ENCODE peak calls at places on chromosomes 5 and 9, in six cellular contexts. K, L, Z, I, M and Y are unnamed samples. For H3K9me3, the result is how much of the 10 kb centered on the place peaks cover.

GRCh38 chr5:92215116-92215515 is 832.0 kb upstream of the ARRDC3 start:
- DNase-seq in K (no peak), L (no peak), Z (no peak), I (no peak), M (no peak), Y (no peak)

GRCh38 chr9:38334234-38334633 is 58.3 kb upstream of the ALDH1B1 start:
- DNase-seq in L (no peak), M (no peak), I (no peak), Z (no peak), K (no peak), Y (no peak)

GRCh38 chr9:21395778-21396717 is 10.8 kb upstream of the IFNA2 start:
- DNase-seq in L (no peak), M (no peak), Z (peak), I (peak), K (peak), Y (no peak)

GRCh38 chr9:124066783-124067563 is 55.4 kb downstream of the LHX2 start:
- DNase-seq in M (no peak), Z (no peak), L (no peak), I (no peak), K (no peak), Y (no peak)

GRCh38 chr5:14341571-14342225 is 198.6 kb downstream of the TRIO start:
- DNase-seq in I (no peak), K (no peak), Z (no peak), L (no peak), M (no peak), Y (no peak)

GRCh38 chr9:94913550-94913949 is 187.1 kb downstream of the AOPEP start:
- DNase-seq in K (no peak), I (no peak), Z (no peak), L (no peak), M (no peak), Y (no peak)

GRCh38 chr5:1524799-1525623 is 1.3 kb upstream of the LPCAT1 start:
- DNase-seq in K (peak), M (no peak), L (no peak), Z (peak), I (no peak), Y (no peak)

GRCh38 chr5:131977212-131977604 is 31.7 kb upstream of the MEIKIN start:
- DNase-seq in L (no peak), Z (peak), K (no peak), M (no peak), I (no peak), Y (no peak)

GRCh38 chr5:143319437-143320302 is 83.8 kb downstream of the NR3C1 start:
- DNase-seq in Z (no peak), I (no peak), K (no peak), M (no peak), L (no peak), Y (no peak)

GRCh38 chr9:26945591-26945990 is 1.5 kb downstream of the PLAA start:
- DNase-seq in I (peak), M (no peak), Z (no peak), L (no peak), K (no peak), Y (no peak)
- H3K4me3 ChIP-seq in I (peak), M (peak), Z (peak), L (peak), K (peak), Y (peak)

DNA sequence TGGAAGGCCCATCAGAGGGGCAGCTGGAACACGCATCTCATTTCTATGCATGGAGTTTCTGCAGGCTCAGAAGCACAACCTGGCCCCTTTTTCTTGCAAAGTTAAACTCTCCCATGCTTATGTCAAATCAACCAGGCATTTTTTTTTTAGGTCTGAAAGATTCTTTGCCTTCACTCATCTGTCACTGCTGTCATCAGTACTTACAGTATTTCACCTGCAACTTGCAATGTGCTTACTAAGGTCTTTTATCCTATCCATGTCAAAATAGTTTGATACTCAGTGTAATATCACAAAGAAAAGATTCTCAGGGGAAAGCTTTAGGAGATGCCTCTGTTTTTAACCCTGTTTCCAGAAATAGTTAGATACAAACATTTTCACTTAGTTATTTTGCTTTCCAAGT is 428.1 kb downstream of the IRX1 start:
- DNase-seq in M (no peak), K (no peak), L (no peak), I (no peak), Z (no peak), Y (no peak)
- H3K9me3 ChIP-seq in M (under half), K (under half), L (under half), I (under half), Z (under half), Y (under half)

GRCh38 chr9:126615791-126616447 is 2.2 kb downstream of the LMX1B start:
- DNase-seq in I (no peak), K (no peak), L (no peak), Z (no peak), M (no peak), Y (no peak)
- H3K4me3 ChIP-seq in I (no peak), K (no peak), L (no peak), Z (no peak), M (no peak), Y (no peak)

DNA sequence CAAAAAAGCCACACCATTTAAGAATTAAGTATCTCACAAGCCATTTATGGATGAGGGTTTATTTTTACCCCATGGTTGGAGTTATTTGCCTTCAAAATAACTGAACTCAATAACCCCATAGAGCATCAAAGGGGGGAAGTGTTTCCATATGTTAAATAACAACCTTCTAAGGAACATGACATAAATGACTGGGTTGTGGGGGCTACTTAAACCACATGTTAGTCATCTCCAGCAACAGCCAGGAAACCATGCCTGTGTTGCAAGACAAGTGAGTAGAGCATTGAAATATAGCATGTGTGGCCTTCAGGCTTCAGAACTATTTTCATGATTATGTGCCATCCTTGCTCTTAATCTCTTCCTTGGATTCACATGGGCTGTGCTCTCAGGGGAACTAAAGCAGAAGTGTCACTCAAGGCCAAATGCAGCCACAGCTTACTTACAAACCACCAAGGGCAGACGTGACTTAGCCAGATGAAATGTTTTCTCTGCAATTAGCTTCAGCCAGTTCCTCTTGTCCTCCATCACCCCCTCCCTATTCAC is 431.2 kb downstream of the AGTPBP1 start:
- DNase-seq in M (no peak), K (no peak), L (no peak), I (no peak), Z (no peak), Y (no peak)
- H3K9me3 ChIP-seq in M (under half), K (under half), L (under half), I (under half), Z (under half), Y (under half)

GRCh38 chr5:137891849-137892248 is 2.6 kb downstream of the PKD2L2 start:
- DNase-seq in I (no peak), K (no peak), L (no peak), M (no peak), Z (no peak), Y (no peak)

GRCh38 chr5:137888489-137888874 is 775 bp upstream of the PKD2L2 start:
- DNase-seq in I (no peak), L (no peak), Z (no peak), K (no peak), M (no peak), Y (no peak)

GRCh38 chr5:137887831-137888230 is 1.4 kb upstream of the PKD2L2 start:
- DNase-seq in M (no peak), K (no peak), I (no peak), Z (no peak), L (no peak), Y (no peak)

GRCh38 chr5:137888875-137889759 is at the start of gene PKD2L2:
- DNase-seq in Z (peak), K (peak), M (peak), I (peak), L (peak), Y (no peak)

DNA sequence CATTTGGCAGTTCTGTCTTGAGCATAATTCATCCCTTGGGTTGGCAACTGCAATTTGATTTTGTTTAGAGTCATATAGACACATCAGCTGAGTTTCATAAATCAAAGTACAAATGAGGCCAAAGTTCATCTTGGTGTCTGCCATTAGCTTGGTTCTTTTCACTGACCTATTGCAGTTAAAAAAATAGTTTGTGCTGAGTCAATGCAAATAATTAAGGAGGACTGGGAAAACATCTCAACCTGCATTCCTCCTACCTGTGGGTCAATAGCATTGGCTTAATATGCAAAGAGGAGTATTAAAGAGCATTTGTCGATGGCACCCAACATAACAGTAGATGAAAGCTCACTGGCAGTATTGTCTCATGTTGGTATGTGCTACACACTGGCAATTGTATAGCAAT is 1.6 kb downstream of the PKD2L2 start:
- DNase-seq in Z (no peak), M (no peak), L (no peak), I (no peak), K (no peak), Y (no peak)
- H3K4me3 ChIP-seq in Z (no peak), M (no peak), L (no peak), I (no peak), K (no peak), Y (no peak)